ENCODE peak calls at places on chromosomes 11 and 22, in four cellular contexts. K is mucosa of descending colon, W is K562, X is pancreas. R is an unnamed sample. For H3K4me1, the result is how much of the 10 kb centered on the place peaks cover.

GRCh38 chr22:31753005-31753633 is 700 bp upstream of the DEPDC5 start:
- DNase-seq in K (peak), W (peak), X (peak), R (peak)

GRCh38 chr22:47225931-47226633 is 463.6 kb downstream of the TBC1D22A start:
- DNase-seq in K (no peak), W (no peak), X (no peak), R (no peak)

GRCh38 chr11:19437760-19438159 is 197.0 kb upstream of the E2F8 start:
- DNase-seq in K (no peak), W (no peak), X (no peak), R (no peak)

GRCh38 chr11:36265793-36266628 is 23.2 kb downstream of the COMMD9 start:
- DNase-seq in K (peak), W (peak), X (peak), R (peak)

GRCh38 chr11:96008161-96008560 is 84.3 kb upstream of the MTMR2 start:
- DNase-seq in K (no peak), W (no peak), X (no peak), R (no peak)

GRCh38 chr11:17478064-17478463 is 1.4 kb upstream of the ABCC8 start:
- DNase-seq in K (no peak), W (no peak), X (no peak), R (no peak)

GRCh38 chr11:1158681-1159525 is 1.1 kb downstream of the MUC5AC start:
- DNase-seq in K (no peak), W (no peak), X (no peak), R (no peak)

GRCh38 chr22:20221421-20222340 is 46.4 kb downstream of the RTN4R start:
- DNase-seq in K (no peak), W (no peak), X (peak), R (peak)

GRCh38 chr11:28232649-28233048 is 124.5 kb downstream of the METTL15 start:
- DNase-seq in K (no peak), W (no peak), X (no peak), R (no peak)

GRCh38 chr11:2263724-2264360 is 6.5 kb downstream of the ASCL2 start:
- DNase-seq in K (no peak), W (peak), X (no peak), R (no peak)

GRCh38 chr22:38935023-38935422 is 22.4 kb upstream of the APOBEC3A start:
- DNase-seq in K (peak), W (no peak), X (peak), R (peak)

GRCh38 chr22:38305481-38306448 is 11.5 kb downstream of the CSNK1E start:
- DNase-seq in K (peak), W (peak), X (no peak), R (no peak)

GRCh38 chr11:70527046-70527395 is 128.7 kb downstream of the CTTN start:
- DNase-seq in K (no peak), W (no peak), X (no peak), R (no peak)

GRCh38 chr22:28792491-28793383 is 7.6 kb downstream of the XBP1 start:
- DNase-seq in K (no peak), W (no peak), X (peak), R (no peak)

GRCh38 chr11:59212744-59213573 is at the start of gene MPEG1:
- DNase-seq in K (no peak), W (no peak), X (no peak), R (no peak)
- H3K4me3 ChIP-seq in K (no peak), W (no peak), X (no peak), R (peak)

GRCh38 chr11:47258317-47258902 is 614 bp downstream of the NR1H3 start:
- DNase-seq in K (no peak), W (no peak), X (no peak), R (no peak)

GRCh38 chr11:47260366-47260765 is 2.6 kb downstream of the NR1H3 start:
- DNase-seq in K (no peak), W (no peak), X (no peak), R (no peak)

GRCh38 chr11:47261291-47261800 is 3.5 kb downstream of the NR1H3 start:
- DNase-seq in K (no peak), W (no peak), X (no peak), R (no peak)

GRCh38 chr11:47257518-47258316 is at the start of gene NR1H3:
- DNase-seq in K (peak), W (peak), X (peak), R (peak)

GRCh38 chr11:47259178-47259977 is 1.6 kb downstream of the NR1H3 start:
- DNase-seq in K (peak), W (peak), X (no peak), R (no peak)
- TF ChIP-seq CTCF in K (no peak), W (peak), X (peak), R (peak)

GRCh38 chr22:36156515-36157419 is 3.8 kb downstream of the APOL3 start:
- DNase-seq in K (peak), W (peak), X (peak), R (peak)

GRCh38 chr22:36153756-36154155 is 6.8 kb downstream of the APOL3 start:
- DNase-seq in K (no peak), W (no peak), X (no peak), R (no peak)

GRCh38 chr22:36155702-36156101 is 4.9 kb downstream of the APOL3 start:
- DNase-seq in K (peak), W (peak), X (no peak), R (peak)

GRCh38 chr22:36152088-36152487 is 8.5 kb downstream of the APOL3 start:
- DNase-seq in K (no peak), W (no peak), X (no peak), R (no peak)

GRCh38 chr22:36156119-36156514 is 4.4 kb downstream of the APOL3 start:
- DNase-seq in K (no peak), W (no peak), X (no peak), R (no peak)
- H3K4me1 ChIP-seq in K (under half), W (under half), X (under half), R (half or more)

GRCh38 chr11:33829430-33830141 is 55.3 kb upstream of the FBXO3 start:
- DNase-seq in K (peak), W (peak), X (peak), R (peak)
- H3K4me3 ChIP-seq in K (no peak), W (no peak), X (peak), R (peak)

GRCh38 chr11:114061053-114062049 is 1.8 kb downstream of the ZBTB16 start:
- DNase-seq in K (no peak), W (no peak), X (no peak), R (peak)
- TF ChIP-seq CTCF in K (no peak), W (no peak), X (no peak), R (no peak)

GRCh38 chr11:75475767-75476650 is 43.0 kb upstream of the KLHL35 start:
- DNase-seq in K (peak), W (no peak), X (no peak), R (peak)
- H3K4me1 ChIP-seq in K (under half), W (under half), X (under half), R (half or more)

R was measured in left ventricle myocardium inferior.